ENCODE peak calls at places on chromosomes 1 and 21, in five cellular contexts. B, H, K, J and O are unnamed samples.

GRCh38 chr1:62391369-62391971 is 45.4 kb upstream of the USP1 start:
- DNase-seq in B (peak), H (no peak), K (peak), J (no peak), O (no peak)

GRCh38 chr1:29673669-29674624 is 437.6 kb downstream of the PTPRU start:
- DNase-seq in B (no peak), H (no peak), K (no peak), J (no peak), O (no peak)

GRCh38 chr1:114585221-114585620 is 3.8 kb upstream of the BCAS2 start:
- DNase-seq in B (no peak), H (no peak), K (no peak), J (no peak), O (peak)

GRCh38 chr1:226364129-226364899 is 43.6 kb downstream of the PARP1 start:
- DNase-seq in B (no peak), H (peak), K (no peak), J (no peak), O (peak)

GRCh38 chr1:88035578-88035977 is 648.5 kb upstream of the PKN2 start:
- DNase-seq in B (no peak), H (no peak), K (no peak), J (no peak), O (no peak)

GRCh38 chr1:201779351-201779880 is 49.5 kb upstream of the IPO9 start:
- DNase-seq in B (no peak), H (no peak), K (no peak), J (no peak), O (no peak)

GRCh38 chr1:238499036-238499435 is 608.3 kb upstream of the ZP4 start:
- DNase-seq in B (no peak), H (no peak), K (no peak), J (no peak), O (no peak)

GRCh38 chr1:53316058-53316741 is 11.7 kb downstream of the LRP8 start:
- DNase-seq in B (peak), H (no peak), K (peak), J (peak), O (no peak)

GRCh38 chr1:78519446-78519845 is 28.7 kb downstream of the PTGFR start:
- DNase-seq in B (no peak), H (no peak), K (no peak), J (no peak), O (no peak)

GRCh38 chr1:240467895-240468294 is 144.1 kb downstream of the GREM2 start:
- DNase-seq in B (no peak), H (no peak), K (no peak), J (no peak), O (no peak)

GRCh38 chr1:20110679-20111078 is 8.7 kb downstream of the PLA2G2D start:
- DNase-seq in B (no peak), H (peak), K (no peak), J (no peak), O (peak)

GRCh38 chr1:227759345-227760300 is 24.4 kb downstream of the SNAP47 start:
- DNase-seq in B (no peak), H (peak), K (peak), J (peak), O (peak)

GRCh38 chr1:154812911-154813816 is 56.9 kb downstream of the KCNN3 start:
- DNase-seq in B (peak), H (peak), K (peak), J (no peak), O (peak)

GRCh38 chr1:37035828-37036666 is 1.7 kb upstream of the GRIK3 start:
- DNase-seq in B (peak), H (no peak), K (no peak), J (no peak), O (no peak)

GRCh38 chr1:40971962-40972361 is 7.5 kb upstream of the CTPS1 start:
- DNase-seq in B (no peak), H (no peak), K (no peak), J (no peak), O (no peak)

GRCh38 chr1:117634631-117635030 is 28.8 kb downstream of the TENT5C start:
- DNase-seq in B (no peak), H (no peak), K (no peak), J (no peak), O (no peak)

GRCh38 chr1:7108251-7108650 is 323.0 kb downstream of the CAMTA1 start:
- DNase-seq in B (no peak), H (no peak), K (no peak), J (no peak), O (no peak)

GRCh38 chr1:200775850-200776249 is 37.2 kb downstream of the CAMSAP2 start:
- DNase-seq in B (no peak), H (no peak), K (no peak), J (no peak), O (peak)

GRCh38 chr1:152013664-152014237 is 20.1 kb upstream of the S100A10 start:
- DNase-seq in B (peak), H (no peak), K (peak), J (no peak), O (peak)

GRCh38 chr1:223074427-223074826 is 68.6 kb downstream of the TLR5 start:
- DNase-seq in B (no peak), H (peak), K (no peak), J (no peak), O (no peak)

GRCh38 chr1:81920245-81920740 is 119.6 kb downstream of the ADGRL2 start:
- DNase-seq in B (peak), H (peak), K (peak), J (no peak), O (peak)

GRCh38 chr1:41629571-41629970 is 145.1 kb upstream of the EDN2 start:
- DNase-seq in B (no peak), H (no peak), K (no peak), J (no peak), O (peak)

GRCh38 chr1:61182049-61182448 is 99.7 kb downstream of the NFIA start:
- DNase-seq in B (no peak), H (peak), K (peak), J (no peak), O (peak)

GRCh38 chr1:111082421-111083192 is 57.3 kb downstream of the DRAM2 start:
- DNase-seq in B (no peak), H (no peak), K (no peak), J (no peak), O (peak)

GRCh38 chr1:77036560-77036959 is 169.3 kb downstream of the ST6GALNAC5 start:
- DNase-seq in B (peak), H (no peak), K (peak), J (no peak), O (peak)

GRCh38 chr21:44568667-44569556 is 4.6 kb upstream of the KRTAP10-4 start:
- DNase-seq in B (no peak), H (no peak), K (no peak), J (no peak), O (no peak)

GRCh38 chr1:67970088-67970487 is 80.3 kb downstream of the DIRAS3 start:
- DNase-seq in B (no peak), H (no peak), K (no peak), J (no peak), O (peak)

DNA sequence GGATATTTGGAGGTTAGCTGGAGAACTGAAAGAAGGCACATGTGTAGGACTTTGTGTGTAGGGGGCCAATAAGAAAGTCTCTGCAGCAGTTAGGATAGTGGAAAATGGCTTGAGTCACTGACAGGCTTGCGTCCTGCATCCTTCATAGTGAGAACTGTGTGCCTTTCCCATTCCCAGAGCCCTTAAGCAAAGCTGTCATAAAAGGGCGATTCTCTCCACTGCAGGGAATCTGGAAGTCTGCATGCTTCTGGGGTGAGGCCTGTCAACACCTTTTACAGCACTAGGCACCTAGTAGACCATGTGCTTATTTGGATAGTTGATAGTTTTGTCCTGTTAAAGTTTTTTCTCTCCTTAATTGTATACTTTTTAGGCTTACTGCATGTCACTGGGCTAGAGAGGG is 39.4 kb upstream of the MACF1 start:
- DNase-seq in B (peak), H (no peak), K (peak), J (no peak), O (peak)
- H3K4me3 ChIP-seq in B (no peak), H (no peak), K (no peak), J (no peak), O (no peak)

GRCh38 chr1:207393610-207394009 is 60.5 kb upstream of the CR2 start:
- DNase-seq in B (no peak), H (no peak), K (peak), J (no peak), O (peak)
- TF ChIP-seq CTCF in B (no peak), H (no peak), K (no peak), J (no peak), O (no peak)

GRCh38 chr1:185969524-185969991 is 235.4 kb downstream of the HMCN1 start:
- DNase-seq in B (no peak), H (no peak), K (no peak), J (no peak), O (peak)
- H3K4me3 ChIP-seq in B (no peak), H (no peak), K (no peak), J (no peak), O (no peak)

GRCh38 chr1:193143285-193143684 is 21.5 kb downstream of the CDC73 start:
- DNase-seq in B (no peak), H (no peak), K (peak), J (no peak), O (peak)
- TF ChIP-seq CTCF in B (peak), H (no peak), K (peak), J (no peak), O (peak)

DNA sequence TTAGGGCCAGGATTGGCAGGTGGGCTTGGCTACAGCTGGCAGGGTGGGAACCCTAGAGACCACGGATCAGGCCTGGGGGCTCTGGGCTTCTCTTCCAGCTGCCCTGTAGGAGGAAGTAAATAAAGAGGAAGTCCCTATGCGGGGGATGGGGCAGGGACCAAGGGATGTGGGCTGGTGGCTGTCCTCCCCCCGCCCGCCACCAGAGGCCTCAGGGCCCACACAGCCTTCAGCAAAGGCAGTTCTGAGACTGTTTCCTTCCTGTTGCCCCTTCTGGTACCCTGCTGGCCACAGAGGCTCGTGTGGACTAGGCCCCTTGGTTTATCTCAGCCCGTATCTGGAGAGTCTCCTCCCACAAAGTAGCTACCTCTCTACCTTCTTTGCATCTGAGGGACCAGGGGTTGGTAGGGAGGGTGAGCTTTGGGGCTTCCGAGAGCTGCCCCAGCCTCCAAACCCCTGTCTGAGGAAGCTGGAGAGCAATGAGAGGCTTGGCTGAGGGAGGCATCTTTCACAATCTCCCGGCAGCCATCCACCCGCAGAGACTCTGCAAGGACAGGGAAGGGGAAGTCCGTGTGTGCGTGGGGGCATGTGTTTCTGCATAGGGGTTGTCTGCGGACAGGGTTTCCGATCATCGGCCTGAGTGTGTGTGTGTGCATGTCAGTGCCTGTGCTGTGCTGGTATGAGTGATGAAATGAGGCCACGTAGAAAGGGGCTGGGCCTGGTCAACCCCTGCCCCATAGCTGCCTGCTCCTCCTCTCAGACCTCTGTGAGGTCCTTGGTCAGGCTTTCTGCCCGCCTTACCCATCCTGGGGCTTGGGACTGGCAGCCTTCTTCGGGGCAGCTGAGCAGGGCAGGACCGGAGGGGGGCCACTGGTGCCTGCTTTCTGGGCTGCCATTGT is 12.5 kb downstream of the RPS6KA1 start:
- DNase-seq in B (peak), H (peak), K (peak), J (peak), O (peak)
- H3K4me3 ChIP-seq in B (no peak), H (peak), K (no peak), J (no peak), O (no peak)

GRCh38 chr1:205568469-205569361 is 63.1 kb downstream of the ELK4 start:
- DNase-seq in B (peak), H (no peak), K (peak), J (no peak), O (no peak)
- TF ChIP-seq CTCF in B (no peak), H (no peak), K (peak), J (no peak), O (peak)

DNA sequence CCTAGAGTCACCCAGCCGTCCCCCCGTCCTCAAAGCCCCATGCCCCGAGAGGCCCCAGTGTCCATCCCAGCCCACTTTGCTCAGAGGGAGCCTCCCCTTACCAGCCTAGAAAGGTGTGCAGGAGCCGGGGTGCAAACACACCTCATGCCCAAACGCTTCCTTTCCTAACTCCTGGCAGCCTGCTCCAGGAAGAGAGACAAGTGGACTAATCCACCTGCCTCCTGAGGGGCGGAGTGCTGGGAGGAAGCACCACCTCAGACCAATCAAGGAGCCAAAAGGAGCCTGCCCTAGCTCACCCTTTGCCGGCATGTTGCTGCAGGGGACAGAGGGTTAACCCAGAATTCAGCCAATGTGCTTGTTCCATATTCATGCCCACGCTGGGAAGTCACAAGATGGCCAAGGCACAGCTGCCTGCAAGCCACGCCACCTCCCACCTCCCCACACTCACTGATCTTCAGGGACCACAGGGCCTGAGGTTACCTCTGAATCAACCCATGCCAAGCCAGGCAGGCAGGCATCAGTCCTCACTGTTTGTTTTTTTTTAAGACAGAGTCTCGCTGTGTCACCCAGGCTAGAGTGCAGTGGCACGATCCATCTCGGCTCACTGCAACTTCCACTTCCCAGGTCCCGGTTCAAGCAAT is 27.8 kb downstream of the PLEKHA6 start:
- DNase-seq in B (no peak), H (no peak), K (no peak), J (peak), O (no peak)
- H3K4me3 ChIP-seq in B (no peak), H (no peak), K (no peak), J (peak), O (no peak)